ENCODE peak calls at places on chromosome 6, in eight cellular contexts. I is RPMI8226; T is activated CD4-positive, alpha-beta T cell treated with anti-CD3 and anti-CD28 coated beads, Interleukin-2, amount 50 U/mL, for 4 hours; O is activated CD4-positive, CD25-positive, alpha-beta regulatory T cell; W is left cardiac atrium; B is NCI-H345; G is left ventricle myocardium superior; Y is anterior cingulate cortex. F is an unnamed sample.

GRCh38 chr6:73695619-73696421 is at the start of gene CD109:
- DNase-seq in I (peak; percentile 89), T (peak; percentile 63), O (peak; percentile 25), W (peak; percentile 48), B (peak; percentile 50), G (peak; percentile 68), Y (peak; percentile 72), F (peak; percentile 87)

GRCh38 chr6:36677059-36677749 is 1.3 kb upstream of the CDKN1A start:
- DNase-seq in I (no peak), T (no peak), O (no peak), W (no peak), B (peak; percentile 23), G (no peak), Y (no peak), F (peak; percentile 23)

GRCh38 chr6:127117979-127118504 is 429 bp upstream of the RSPO3 start:
- DNase-seq in I (no peak), T (no peak), O (no peak), W (no peak), B (no peak), G (no peak), Y (no peak), F (peak; percentile 36)

GRCh38 chr6:126228001-126228791 is 111.7 kb upstream of the CENPW start:
- DNase-seq in I (no peak), T (no peak), O (no peak), W (no peak), B (peak; percentile 33), G (no peak), Y (no peak), F (no peak)

GRCh38 chr6:151494235-151494950 is 576 bp downstream of the CCDC170 start:
- DNase-seq in I (no peak), T (no peak), O (no peak), W (peak; percentile 48), B (peak; percentile 24), G (peak; percentile 71), Y (peak; percentile 49), F (peak; percentile 77)

GRCh38 chr6:43770417-43771209 is 602 bp downstream of the VEGFA start:
- DNase-seq in I (peak; percentile 61), T (peak; percentile 13), O (no peak), W (peak; percentile 79), B (peak; percentile 30), G (peak; percentile 88), Y (peak; percentile 61), F (peak; percentile 88)

GRCh38 chr6:74873911-74874310 is 331.9 kb downstream of the COL12A1 start:
- DNase-seq in I (no peak), T (no peak), O (no peak), W (no peak), B (no peak), G (no peak), Y (no peak), F (no peak)

GRCh38 chr6:145704153-145704781 is 31.1 kb downstream of the EPM2A start:
- DNase-seq in I (peak; percentile 4), T (no peak), O (no peak), W (no peak), B (peak; percentile 3), G (no peak), Y (no peak), F (peak; percentile 33)

GRCh38 chr6:132065556-132065955 is 114.4 kb upstream of the CCN2 start:
- DNase-seq in I (no peak), T (no peak), O (no peak), W (no peak), B (no peak), G (no peak), Y (no peak), F (peak; percentile 52)

GRCh38 chr6:74333406-74333805 is 637.4 kb downstream of the CD109 start:
- DNase-seq in I (no peak), T (no peak), O (no peak), W (no peak), B (no peak), G (no peak), Y (no peak), F (no peak)

GRCh38 chr6:159758031-159759001 is 3.5 kb upstream of the ACAT2 start:
- DNase-seq in I (no peak), T (no peak), O (no peak), W (no peak), B (no peak), G (no peak), Y (no peak), F (peak; percentile 6)

GRCh38 chr6:169407338-169407737 is 153.7 kb upstream of the THBS2 start:
- DNase-seq in I (no peak), T (no peak), O (no peak), W (no peak), B (no peak), G (no peak), Y (no peak), F (no peak)

GRCh38 chr6:30681696-30682180 is 4.7 kb downstream of the PPP1R18 start:
- DNase-seq in I (no peak), T (no peak), O (no peak), W (no peak), B (no peak), G (no peak), Y (no peak), F (no peak)

GRCh38 chr6:127690092-127690491 is 113.1 kb downstream of the C6orf58 start:
- DNase-seq in I (no peak), T (no peak), O (no peak), W (no peak), B (no peak), G (no peak), Y (no peak), F (peak; percentile 50)

GRCh38 chr6:146028250-146028789 is 542 bp upstream of the GRM1 start:
- DNase-seq in I (peak; percentile 45), T (no peak), O (no peak), W (peak; percentile 64), B (peak; percentile 7), G (peak; percentile 77), Y (peak; percentile 30), F (peak; percentile 71)

GRCh38 chr6:74598473-74599393 is 607.1 kb downstream of the COL12A1 start:
- DNase-seq in I (no peak), T (no peak), O (no peak), W (no peak), B (no peak), G (no peak), Y (no peak), F (peak; percentile 88)

GRCh38 chr6:105954148-105954547 is 132.0 kb upstream of the PRDM1 start:
- DNase-seq in I (no peak), T (no peak), O (no peak), W (no peak), B (no peak), G (no peak), Y (no peak), F (no peak)

GRCh38 chr6:133551847-133552331 is 310.7 kb downstream of the EYA4 start:
- DNase-seq in I (no peak), T (no peak), O (no peak), W (peak; percentile 44), B (no peak), G (peak; percentile 60), Y (no peak), F (no peak)

GRCh38 chr6:65538644-65539043 is 168.4 kb downstream of the EYS start:
- DNase-seq in I (no peak), T (no peak), O (no peak), W (no peak), B (no peak), G (no peak), Y (no peak), F (no peak)

GRCh38 chr6:133833905-133834304 is 55.0 kb upstream of the TCF21 start:
- DNase-seq in I (no peak), T (no peak), O (no peak), W (no peak), B (no peak), G (peak; percentile 31), Y (no peak), F (peak; percentile 12)

GRCh38 chr6:87920245-87920644 is 127.4 kb upstream of the SPACA1 start:
- DNase-seq in I (no peak), T (no peak), O (no peak), W (no peak), B (no peak), G (no peak), Y (no peak), F (no peak)

GRCh38 chr6:113350521-113350920 is 506.6 kb upstream of the MARCKS start:
- DNase-seq in I (no peak), T (no peak), O (no peak), W (no peak), B (no peak), G (no peak), Y (no peak), F (no peak)

GRCh38 chr6:145153495-145153894 is 581.8 kb downstream of the EPM2A start:
- DNase-seq in I (no peak), T (no peak), O (no peak), W (no peak), B (no peak), G (no peak), Y (no peak), F (no peak)

GRCh38 chr6:134303903-134304302 is 14.0 kb downstream of the SGK1 start:
- DNase-seq in I (no peak), T (no peak), O (no peak), W (no peak), B (no peak), G (no peak), Y (no peak), F (no peak)

GRCh38 chr6:134178230-134179044 is 126.0 kb upstream of the SLC2A12 start:
- DNase-seq in I (peak; percentile 50), T (peak; percentile 83), O (peak; percentile 46), W (peak; percentile 85), B (no peak), G (peak; percentile 68), Y (peak; percentile 78), F (peak; percentile 93)

GRCh38 chr6:101543796-101544195 is 150.3 kb downstream of the GRIK2 start:
- DNase-seq in I (no peak), T (no peak), O (no peak), W (no peak), B (peak; percentile 4), G (no peak), Y (no peak), F (no peak)

GRCh38 chr6:147509900-147510299 is 1.4 kb downstream of the SAMD5 start:
- DNase-seq in I (no peak), T (no peak), O (no peak), W (no peak), B (no peak), G (no peak), Y (no peak), F (peak; percentile 52)

GRCh38 chr6:5146396-5146795 is 61.3 kb downstream of the PPP1R3G start:
- DNase-seq in I (no peak), T (no peak), O (no peak), W (no peak), B (no peak), G (no peak), Y (no peak), F (no peak)

GRCh38 chr6:132401120-132401940 is at the start of gene MOXD1:
- DNase-seq in I (peak; percentile 28), T (no peak), O (no peak), W (peak; percentile 47), B (peak; percentile 12), G (peak; percentile 71), Y (no peak), F (peak; percentile 81)

GRCh38 chr6:30556714-30556963 is 350 bp upstream of the GNL1 start:
- DNase-seq in I (peak; percentile 98), T (peak; percentile 69), O (peak; percentile 79), W (peak; percentile 89), B (no peak), G (peak; percentile 88), Y (no peak), F (no peak)

GRCh38 chr6:20706293-20707165 is 172.3 kb downstream of the CDKAL1 start:
- DNase-seq in I (no peak), T (no peak), O (no peak), W (no peak), B (peak; percentile 88), G (no peak), Y (no peak), F (peak; percentile 89)

GRCh38 chr6:42349753-42350573 is 101.8 kb downstream of the TRERF1 start:
- DNase-seq in I (no peak), T (no peak), O (no peak), W (no peak), B (no peak), G (no peak), Y (no peak), F (no peak)

GRCh38 chr6:122610690-122611455 is 668 bp downstream of the PKIB start:
- DNase-seq in I (peak; percentile 27), T (no peak), O (no peak), W (peak; percentile 38), B (peak; percentile 63), G (peak; percentile 46), Y (no peak), F (peak; percentile 89)